ENCODE peak calls at places on chromosome 22, in seven cellular contexts. One of them, this sample, is unnamed.
A peak's percentile ranks its signal among the peaks of the same experiment; 100 is the strongest.

GRCh38 chr22:47547881-47548630 is 785.6 kb downstream of the TBC1D22A start:
- DNase-seq in NCI-H2081: no peak
- DNase-seq in lower lobe of right lung: no peak
- DNase-seq in NCI-H774: no peak
- DNase-seq in T-helper 2 cell: no peak
- DNase-seq in naive thymus-derived CD8-positive, alpha-beta T cell: no peak
- DNase-seq in osteocyte: peak; percentile 76
- DNase-seq in this sample: no peak

GRCh38 chr22:36893262-36893661 is 20.2 kb upstream of the CSF2RB start:
- DNase-seq in lower lobe of right lung: no peak
- DNase-seq in NCI-H774: no peak
- DNase-seq in NCI-H2081: no peak
- DNase-seq in T-helper 2 cell: no peak
- DNase-seq in naive thymus-derived CD8-positive, alpha-beta T cell: no peak
- DNase-seq in osteocyte: no peak
- DNase-seq in this sample: no peak

GRCh38 chr22:38144025-38144405 is 33.5 kb upstream of the BAIAP2L2 start:
- DNase-seq in T-helper 2 cell: no peak
- DNase-seq in naive thymus-derived CD8-positive, alpha-beta T cell: no peak
- DNase-seq in NCI-H2081: peak; percentile 4
- DNase-seq in osteocyte: no peak
- DNase-seq in NCI-H774: no peak
- DNase-seq in lower lobe of right lung: no peak
- DNase-seq in this sample: no peak

GRCh38 chr22:43435851-43436535 is 24.2 kb downstream of the MPPED1 start:
- DNase-seq in NCI-H774: peak; percentile 52
- DNase-seq in osteocyte: no peak
- DNase-seq in lower lobe of right lung: no peak
- DNase-seq in naive thymus-derived CD8-positive, alpha-beta T cell: no peak
- DNase-seq in NCI-H2081: peak; percentile 87
- DNase-seq in T-helper 2 cell: no peak
- DNase-seq in this sample: no peak

GRCh38 chr22:36405221-36405631 is 17.5 kb upstream of the MYH9 start:
- DNase-seq in lower lobe of right lung: no peak
- DNase-seq in naive thymus-derived CD8-positive, alpha-beta T cell: no peak
- DNase-seq in T-helper 2 cell: no peak
- DNase-seq in NCI-H2081: no peak
- DNase-seq in osteocyte: no peak
- DNase-seq in NCI-H774: no peak
- DNase-seq in this sample: peak; percentile 55

GRCh38 chr22:25764270-25765015 is 22.5 kb downstream of the MYO18B start:
- DNase-seq in T-helper 2 cell: no peak
- DNase-seq in naive thymus-derived CD8-positive, alpha-beta T cell: no peak
- DNase-seq in NCI-H2081: no peak
- DNase-seq in NCI-H774: no peak
- DNase-seq in osteocyte: no peak
- DNase-seq in lower lobe of right lung: no peak
- DNase-seq in this sample: no peak

GRCh38 chr22:24989541-24989951 is 37.0 kb downstream of the KIAA1671 start:
- DNase-seq in NCI-H2081: no peak
- DNase-seq in osteocyte: no peak
- DNase-seq in naive thymus-derived CD8-positive, alpha-beta T cell: no peak
- DNase-seq in NCI-H774: no peak
- DNase-seq in lower lobe of right lung: no peak
- DNase-seq in T-helper 2 cell: no peak
- DNase-seq in this sample: no peak

GRCh38 chr22:44025171-44026065 is 1.3 kb downstream of the PARVB start:
- DNase-seq in naive thymus-derived CD8-positive, alpha-beta T cell: no peak
- DNase-seq in NCI-H2081: no peak
- DNase-seq in T-helper 2 cell: no peak
- DNase-seq in NCI-H774: no peak
- DNase-seq in osteocyte: no peak
- DNase-seq in lower lobe of right lung: peak; percentile 62
- DNase-seq in this sample: no peak

GRCh38 chr22:41508770-41509170 is 35.5 kb downstream of the POLR3H start:
- DNase-seq in NCI-H774: no peak
- DNase-seq in osteocyte: no peak
- DNase-seq in naive thymus-derived CD8-positive, alpha-beta T cell: no peak
- DNase-seq in lower lobe of right lung: no peak
- DNase-seq in T-helper 2 cell: no peak
- DNase-seq in NCI-H2081: no peak
- DNase-seq in this sample: no peak

GRCh38 chr22:22565991-22566390 is 6.9 kb upstream of the PRAME start:
- DNase-seq in NCI-H2081: no peak
- DNase-seq in naive thymus-derived CD8-positive, alpha-beta T cell: no peak
- DNase-seq in NCI-H774: no peak
- DNase-seq in lower lobe of right lung: no peak
- DNase-seq in osteocyte: no peak
- DNase-seq in T-helper 2 cell: no peak
- DNase-seq in this sample: no peak

GRCh38 chr22:47304191-47304831 is 541.9 kb downstream of the TBC1D22A start:
- DNase-seq in NCI-H774: no peak
- DNase-seq in T-helper 2 cell: no peak
- DNase-seq in lower lobe of right lung: no peak
- DNase-seq in osteocyte: peak; percentile 77
- DNase-seq in NCI-H2081: no peak
- DNase-seq in naive thymus-derived CD8-positive, alpha-beta T cell: no peak
- DNase-seq in this sample: no peak

GRCh38 chr22:46165975-46166374 is 15.6 kb downstream of the PPARA start:
- DNase-seq in lower lobe of right lung: no peak
- DNase-seq in osteocyte: no peak
- DNase-seq in NCI-H774: no peak
- DNase-seq in naive thymus-derived CD8-positive, alpha-beta T cell: no peak
- DNase-seq in NCI-H2081: no peak
- DNase-seq in T-helper 2 cell: no peak
- DNase-seq in this sample: no peak